ENCODE peak calls at places on chromosomes 12 and 14, in nine cellular contexts. M, O, J, R, G, C, A, K and S are unnamed samples.

GRCh38 chr14:77241955-77242354 is 29.1 kb downstream of the NGB start:
- DNase-seq in M (no peak), O (no peak), J (no peak), R (no peak), G (no peak), C (no peak), A (no peak), K (no peak), S (no peak)

GRCh38 chr14:53956427-53957201 is at the start of gene BMP4:
- DNase-seq in M (peak), O (peak), J (peak), R (peak), G (peak), C (peak), A (no peak), K (no peak), S (peak)

GRCh38 chr14:75648066-75648838 is 12.4 kb downstream of the ERG28 start:
- DNase-seq in M (no peak), O (peak), J (peak), R (no peak), G (no peak), C (peak), A (no peak), K (no peak), S (no peak)

GRCh38 chr14:40394634-40395340 is 962.6 kb upstream of the FBXO33 start:
- DNase-seq in M (no peak), O (peak), J (no peak), R (no peak), G (no peak), C (no peak), A (no peak), K (no peak), S (no peak)

GRCh38 chr12:108890208-108890607 is 10.3 kb downstream of the DAO start:
- DNase-seq in M (no peak), O (peak), J (peak), R (peak), G (no peak), C (no peak), A (no peak), K (no peak), S (no peak)

GRCh38 chr12:92208613-92209121 is 63.0 kb upstream of the BTG1 start:
- DNase-seq in M (no peak), O (peak), J (peak), R (no peak), G (no peak), C (no peak), A (no peak), K (no peak), S (no peak)

GRCh38 chr14:32413967-32414640 is 85.0 kb downstream of the AKAP6 start:
- DNase-seq in M (no peak), O (peak), J (no peak), R (no peak), G (no peak), C (no peak), A (no peak), K (no peak), S (no peak)

GRCh38 chr14:29894030-29894429 is 33.6 kb downstream of the PRKD1 start:
- DNase-seq in M (no peak), O (no peak), J (no peak), R (no peak), G (no peak), C (no peak), A (no peak), K (no peak), S (no peak)

GRCh38 chr14:71474866-71475265 is 457.4 kb upstream of the RGS6 start:
- DNase-seq in M (no peak), O (no peak), J (no peak), R (no peak), G (no peak), C (no peak), A (no peak), K (no peak), S (no peak)

GRCh38 chr12:116320839-116321238 is 43.3 kb upstream of the MED13L start:
- DNase-seq in M (no peak), O (peak), J (no peak), R (no peak), G (no peak), C (no peak), A (no peak), K (no peak), S (no peak)

GRCh38 chr12:46177842-46178608 is 90.8 kb downstream of the SLC38A1 start:
- DNase-seq in M (no peak), O (no peak), J (peak), R (no peak), G (no peak), C (no peak), A (no peak), K (no peak), S (no peak)